ENCODE peak calls at places on chromosomes 6 and 20, in ten cellular contexts. D is neuronal stem cell, J is astrocyte of the spinal cord, Y is uterus, I is lower leg skin, T is brain microvascular endothelial cell, R is AG09309, C is prostate gland, Q is kidney, L is left ventricle myocardium inferior. O is an unnamed sample.

GRCh38 chr20:51460569-51461265 is 81.8 kb downstream of the NFATC2 start:
- DNase-seq in D (no peak), J (no peak), Y (no peak), I (peak; percentile 73), T (no peak), R (no peak), C (no peak), Q (no peak), L (no peak), O (no peak)

GRCh38 chr6:143232849-143233248 is 172.2 kb downstream of the AIG1 start:
- DNase-seq in D (peak; percentile 21), J (no peak), Y (no peak), I (no peak), T (peak; percentile 19), R (no peak), C (peak; percentile 6), Q (no peak), L (no peak), O (peak; percentile 8)

GRCh38 chr6:109456283-109456583 is 661 bp upstream of the MICAL1 start:
- DNase-seq in D (no peak), J (no peak), Y (no peak), I (peak; percentile 90), T (no peak), R (no peak), C (no peak), Q (peak; percentile 87), L (no peak), O (peak; percentile 69)

GRCh38 chr6:75167851-75168250 is 38.0 kb downstream of the COL12A1 start:
- DNase-seq in D (no peak), J (no peak), Y (no peak), I (no peak), T (no peak), R (no peak), C (no peak), Q (no peak), L (no peak), O (no peak)

GRCh38 chr20:58308680-58309527 is 611 bp upstream of the RAB22A start:
- DNase-seq in D (peak; percentile 69), J (peak; percentile 64), Y (peak; percentile 66), I (peak; percentile 95), T (peak; percentile 12), R (no peak), C (peak; percentile 50), Q (peak; percentile 93), L (peak; percentile 66), O (peak; percentile 55)

GRCh38 chr6:151634336-151634720 is 140.5 kb downstream of the CCDC170 start:
- DNase-seq in D (no peak), J (no peak), Y (no peak), I (no peak), T (no peak), R (no peak), C (no peak), Q (no peak), L (no peak), O (no peak)

GRCh38 chr6:16450821-16451220 is 212.4 kb downstream of the GMPR start:
- DNase-seq in D (no peak), J (peak; percentile 48), Y (no peak), I (no peak), T (peak; percentile 63), R (no peak), C (no peak), Q (no peak), L (no peak), O (no peak)

GRCh38 chr6:82408952-82409421 is 45.4 kb downstream of the TPBG start:
- DNase-seq in D (no peak), J (peak; percentile 45), Y (no peak), I (no peak), T (peak; percentile 49), R (peak; percentile 53), C (no peak), Q (no peak), L (no peak), O (no peak)

GRCh38 chr6:45835725-45836437 is 179.8 kb downstream of the CLIC5 start:
- DNase-seq in D (no peak), J (no peak), Y (no peak), I (no peak), T (no peak), R (no peak), C (no peak), Q (no peak), L (no peak), O (no peak)

GRCh38 chr6:44022296-44022661 is 105.0 kb downstream of the MRPL14 start:
- DNase-seq in D (no peak), J (peak; percentile 54), Y (no peak), I (peak; percentile 76), T (no peak), R (no peak), C (no peak), Q (peak; percentile 51), L (no peak), O (no peak)

GRCh38 chr6:156674197-156674596 is 103.0 kb upstream of the ARID1B start:
- DNase-seq in D (no peak), J (no peak), Y (no peak), I (no peak), T (no peak), R (no peak), C (no peak), Q (no peak), L (no peak), O (no peak)

GRCh38 chr20:36543187-36544133 is 2.1 kb downstream of the MYL9 start:
- DNase-seq in D (no peak), J (peak; percentile 68), Y (peak; percentile 80), I (peak; percentile 96), T (peak; percentile 77), R (no peak), C (no peak), Q (peak; percentile 94), L (peak; percentile 90), O (peak; percentile 78)

GRCh38 chr6:133404728-133405127 is 163.6 kb downstream of the EYA4 start:
- DNase-seq in D (no peak), J (no peak), Y (no peak), I (no peak), T (no peak), R (no peak), C (no peak), Q (no peak), L (no peak), O (no peak)

GRCh38 chr6:110813813-110814487 is 1.3 kb downstream of the CDK19 start:
- DNase-seq in D (peak; percentile 27), J (peak; percentile 40), Y (no peak), I (no peak), T (no peak), R (no peak), C (peak; percentile 53), Q (no peak), L (no peak), O (peak; percentile 25)

GRCh38 chr20:31719644-31720485 is 2.8 kb downstream of the BCL2L1 start:
- DNase-seq in D (no peak), J (no peak), Y (no peak), I (no peak), T (no peak), R (no peak), C (peak; percentile 79), Q (no peak), L (no peak), O (peak; percentile 74)

DNA sequence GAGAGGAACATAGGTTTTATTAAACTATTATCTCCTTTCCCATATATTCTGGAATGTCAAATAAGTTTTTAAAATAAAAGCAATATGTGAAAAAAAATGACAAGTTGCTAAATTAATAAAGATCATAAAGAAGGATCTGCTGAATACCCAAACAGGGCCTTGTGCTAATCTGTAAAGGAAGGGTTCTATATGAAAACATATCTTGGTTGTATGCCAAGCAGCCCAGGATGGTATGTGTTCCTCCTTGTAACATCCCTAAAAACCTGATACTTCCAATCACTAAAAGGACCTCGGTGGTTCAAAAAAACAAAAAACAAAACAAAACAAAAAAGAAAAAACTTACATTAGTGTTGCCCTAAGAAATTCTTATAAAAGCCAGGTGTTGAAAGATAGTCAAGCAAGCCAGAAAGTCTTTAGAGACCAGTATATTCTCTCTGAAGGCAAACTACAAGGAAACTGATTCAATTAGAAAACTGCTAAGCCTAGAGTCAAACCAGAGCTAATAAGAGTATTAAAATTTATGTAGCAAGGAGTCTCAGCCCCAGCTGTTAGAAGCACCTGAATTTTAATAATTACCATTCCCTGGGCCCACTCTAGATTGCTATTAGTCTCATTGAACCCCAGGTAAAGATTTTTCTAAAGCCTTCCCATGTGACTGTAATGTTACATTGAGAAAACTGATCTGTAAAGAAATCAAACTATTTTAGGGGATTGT is 95.4 kb upstream of the BTN3A2 start:
- DNase-seq in D (no peak), J (no peak), Y (no peak), I (no peak), T (no peak), R (no peak), C (no peak), Q (no peak), L (no peak), O (peak; percentile 39)
- H3K4me3 ChIP-seq in D (peak overlapping the region; percentile 86), J (peak overlapping the region; percentile 72), Y (no peak overlapping the region), I (no peak overlapping the region), T (peak overlapping the region; percentile 75), R (no peak overlapping the region), C (no peak overlapping the region), Q (no peak overlapping the region), L (no peak overlapping the region), O (no peak overlapping the region)

GRCh38 chr6:155660243-155660977 is 204.8 kb upstream of the NOX3 start:
- DNase-seq in D (no peak), J (no peak), Y (no peak), I (no peak), T (no peak), R (no peak), C (no peak), Q (no peak), L (no peak), O (no peak)
- H3K4me3 ChIP-seq in D (no peak overlapping the region), J (no peak overlapping the region), Y (no peak overlapping the region), I (no peak overlapping the region), T (no peak overlapping the region), R (no peak overlapping the region), C (no peak overlapping the region), Q (no peak overlapping the region), L (no peak overlapping the region), O (no peak overlapping the region)

GRCh38 chr6:106509420-106510089 is 119.7 kb downstream of the RTN4IP1 start:
- DNase-seq in D (peak; percentile 14), J (peak; percentile 55), Y (no peak), I (no peak), T (peak; percentile 29), R (no peak), C (no peak), Q (no peak), L (no peak), O (peak; percentile 56)
- H3K4me3 ChIP-seq in D (no peak overlapping the region), J (peak overlapping the region; percentile 51), Y (no peak overlapping the region), I (no peak overlapping the region), T (peak overlapping the region; percentile 63), R (no peak overlapping the region), C (peak overlapping the region; percentile 31), Q (peak overlapping the region; percentile 78), L (peak overlapping the region; percentile 73), O (no peak overlapping the region)

DNA sequence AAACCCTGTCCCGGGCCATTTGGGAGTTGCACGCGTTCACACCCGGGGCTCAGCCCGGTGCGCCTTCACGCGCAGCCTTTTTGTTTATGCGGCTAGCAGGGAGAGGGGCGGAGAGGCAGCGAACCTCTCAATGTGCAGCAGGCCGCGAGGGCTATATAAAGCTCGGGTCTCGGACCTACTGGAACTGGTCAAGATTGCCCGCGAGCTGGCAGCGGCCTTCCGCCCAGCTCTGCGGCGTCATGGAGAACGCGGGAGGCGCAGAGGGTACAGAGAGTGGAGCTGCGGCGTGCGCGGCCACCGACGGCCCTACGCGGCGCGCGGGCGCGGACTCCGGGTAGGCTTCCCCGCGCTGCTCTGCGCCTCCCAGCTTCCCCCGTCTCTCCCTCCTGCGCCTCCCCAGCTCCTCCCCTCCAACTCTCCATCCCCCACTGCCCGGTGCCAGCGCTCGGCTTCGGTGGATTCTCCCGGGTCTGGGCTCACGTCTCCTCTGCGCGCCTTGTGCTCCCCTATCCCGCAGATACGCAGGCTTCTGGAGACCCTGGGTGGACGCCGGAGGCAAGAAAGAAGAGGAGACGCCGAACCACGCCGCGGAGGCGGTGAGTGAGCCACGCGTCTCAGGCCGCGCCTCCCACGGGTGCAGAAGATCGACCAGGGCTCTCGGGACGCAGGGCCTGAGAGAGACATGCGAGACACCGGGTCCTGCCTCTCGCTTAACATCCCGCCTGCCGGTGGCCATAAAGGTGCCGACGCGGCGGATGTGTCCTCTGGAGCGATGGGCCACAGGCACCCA is at the start of gene RIPPLY2:
- DNase-seq in D (peak; percentile 45), J (peak; percentile 43), Y (no peak), I (peak; percentile 82), T (no peak), R (no peak), C (peak; percentile 10), Q (peak; percentile 72), L (peak; percentile 15), O (no peak)
- H3K4me3 ChIP-seq in D (peak within 1 kb of the TSS; percentile 47), J (peak within 1 kb of the TSS; percentile 47), Y (peak within 1 kb of the TSS; percentile 42), I (peak within 1 kb of the TSS; percentile 11), T (peak within 1 kb of the TSS; percentile 60), R (peak within 1 kb of the TSS; percentile 58), C (peak within 1 kb of the TSS; percentile 35), Q (peak within 1 kb of the TSS; percentile 52), L (peak within 1 kb of the TSS; percentile 64), O (peak within 1 kb of the TSS; percentile 9)

O was measured in small intestine.